ENCODE peak calls at places on chromosome 7, in eight cellular contexts. T is breast epithelium, E is adrenal gland, H is SW480, X is G401, N is uterus, B is HuH-7.5, G is T-helper 17 cell. D is an unnamed sample.
A peak's percentile ranks its signal among the peaks of the same experiment; 100 is the strongest.

GRCh38 chr7:39761435-39761834 is 138.1 kb downstream of the RALA start:
- DNase-seq in T (no peak), E (no peak), H (no peak), X (no peak), N (no peak), B (no peak), G (no peak), D (no peak)

GRCh38 chr7:7595451-7595850 is 28.8 kb downstream of the MIOS start:
- DNase-seq in T (no peak), E (no peak), H (peak; percentile 42), X (peak; percentile 33), N (no peak), B (peak; percentile 28), G (no peak), D (no peak)

GRCh38 chr7:99238558-99239341 is 30.8 kb upstream of the KPNA7 start:
- DNase-seq in T (no peak), E (no peak), H (no peak), X (no peak), N (no peak), B (no peak), G (no peak), D (no peak)

GRCh38 chr7:192035-192649 is at the start of gene FAM20C:
- DNase-seq in T (peak; percentile 74), E (peak; percentile 89), H (peak; percentile 69), X (peak; percentile 61), N (peak; percentile 84), B (peak; percentile 89), G (peak; percentile 29), D (peak; percentile 91)

GRCh38 chr7:122255454-122255853 is 49.1 kb downstream of the FEZF1 start:
- DNase-seq in T (no peak), E (no peak), H (no peak), X (no peak), N (no peak), B (no peak), G (no peak), D (no peak)

GRCh38 chr7:136911362-136911761 is 42.9 kb downstream of the CHRM2 start:
- DNase-seq in T (no peak), E (no peak), H (no peak), X (peak; percentile 7), N (no peak), B (no peak), G (no peak), D (no peak)

GRCh38 chr7:16078076-16078952 is 343.0 kb downstream of the CRPPA start:
- DNase-seq in T (no peak), E (no peak), H (peak; percentile 81), X (peak; percentile 79), N (no peak), B (peak; percentile 14), G (no peak), D (peak; percentile 77)

GRCh38 chr7:144256112-144256511 is 8.5 kb downstream of the OR2A7 start:
- DNase-seq in T (no peak), E (no peak), H (peak; percentile 15), X (no peak), N (no peak), B (peak; percentile 5), G (no peak), D (no peak)

GRCh38 chr7:130366561-130366960 is 13.7 kb upstream of the CPA1 start:
- DNase-seq in T (no peak), E (no peak), H (no peak), X (no peak), N (no peak), B (no peak), G (no peak), D (no peak)

GRCh38 chr7:101133621-101134398 is 6.9 kb downstream of the SERPINE1 start:
- DNase-seq in T (no peak), E (no peak), H (no peak), X (no peak), N (no peak), B (no peak), G (no peak), D (no peak)

GRCh38 chr7:82723411-82723810 is 279.8 kb upstream of the CACNA2D1 start:
- DNase-seq in T (no peak), E (no peak), H (peak; percentile 16), X (no peak), N (no peak), B (no peak), G (no peak), D (no peak)

GRCh38 chr7:132455306-132455705 is 121.0 kb downstream of the PLXNA4 start:
- DNase-seq in T (no peak), E (no peak), H (no peak), X (no peak), N (no peak), B (no peak), G (no peak), D (no peak)

GRCh38 chr7:101563198-101563901 is 65.7 kb downstream of the MYL10 start:
- DNase-seq in T (no peak), E (no peak), H (no peak), X (no peak), N (no peak), B (no peak), G (no peak), D (no peak)

GRCh38 chr7:108286290-108286904 is 156.2 kb upstream of the LAMB4 start:
- DNase-seq in T (no peak), E (no peak), H (no peak), X (no peak), N (no peak), B (no peak), G (no peak), D (no peak)

GRCh38 chr7:45625067-45625466 is 50.9 kb downstream of the ADCY1 start:
- DNase-seq in T (no peak), E (no peak), H (no peak), X (no peak), N (no peak), B (no peak), G (no peak), D (no peak)

GRCh38 chr7:2100278-2101205 is 132.2 kb downstream of the MAD1L1 start:
- DNase-seq in T (no peak), E (peak; percentile 66), H (no peak), X (peak; percentile 49), N (no peak), B (no peak), G (no peak), D (no peak)

GRCh38 chr7:85135931-85136330 is 50.9 kb downstream of the SEMA3D start:
- DNase-seq in T (no peak), E (no peak), H (no peak), X (no peak), N (no peak), B (no peak), G (no peak), D (no peak)

GRCh38 chr7:82810558-82811259 is 352.0 kb downstream of the PCLO start:
- DNase-seq in T (no peak), E (no peak), H (peak; percentile 79), X (peak; percentile 82), N (no peak), B (no peak), G (no peak), D (peak; percentile 74)

GRCh38 chr7:128902761-128903585 is 7.5 kb downstream of the KCP start:
- DNase-seq in T (peak; percentile 28), E (no peak), H (peak; percentile 37), X (no peak), N (no peak), B (no peak), G (peak; percentile 4), D (no peak)

GRCh38 chr7:44693641-44694313 is 54.9 kb upstream of the ZMIZ2 start:
- DNase-seq in T (no peak), E (no peak), H (no peak), X (no peak), N (no peak), B (no peak), G (no peak), D (no peak)

GRCh38 chr7:74138334-74138867 is 35.8 kb upstream of the EIF4H start:
- DNase-seq in T (no peak), E (no peak), H (no peak), X (no peak), N (no peak), B (no peak), G (no peak), D (no peak)

GRCh38 chr7:55570218-55570873 is 2.0 kb downstream of the VOPP1 start:
- DNase-seq in T (no peak), E (no peak), H (no peak), X (no peak), N (no peak), B (no peak), G (no peak), D (no peak)

GRCh38 chr7:31549621-31550020 is 35.7 kb downstream of the ITPRID1 start:
- DNase-seq in T (no peak), E (no peak), H (no peak), X (no peak), N (no peak), B (no peak), G (no peak), D (no peak)

GRCh38 chr7:31047747-31048146 is 4.4 kb upstream of the ADCYAP1R1 start:
- DNase-seq in T (no peak), E (no peak), H (no peak), X (no peak), N (no peak), B (no peak), G (no peak), D (no peak)

GRCh38 chr7:106070201-106070551 is 41.9 kb downstream of the SYPL1 start:
- DNase-seq in T (peak; percentile 79), E (peak; percentile 73), H (no peak), X (peak; percentile 81), N (no peak), B (no peak), G (no peak), D (no peak)

GRCh38 chr7:107726356-107727130 is 17.4 kb upstream of the CBLL1 start:
- DNase-seq in T (no peak), E (no peak), H (no peak), X (no peak), N (no peak), B (no peak), G (no peak), D (no peak)

GRCh38 chr7:9013940-9014339 is 580.5 kb downstream of the NXPH1 start:
- DNase-seq in T (no peak), E (no peak), H (no peak), X (no peak), N (no peak), B (no peak), G (no peak), D (no peak)

GRCh38 chr7:12757443-12757842 is 70.0 kb downstream of the ARL4A start:
- DNase-seq in T (no peak), E (no peak), H (no peak), X (no peak), N (no peak), B (no peak), G (no peak), D (no peak)

GRCh38 chr7:157609516-157609915 is 272.7 kb downstream of the DNAJB6 start:
- DNase-seq in T (no peak), E (no peak), H (no peak), X (peak; percentile 61), N (no peak), B (no peak), G (no peak), D (no peak)

GRCh38 chr7:38476764-38477163 is 154.4 kb downstream of the AMPH start:
- DNase-seq in T (no peak), E (no peak), H (no peak), X (peak; percentile 80), N (no peak), B (no peak), G (no peak), D (no peak)

GRCh38 chr7:105268511-105269392 is 120.0 kb downstream of the SRPK2 start:
- DNase-seq in T (no peak), E (no peak), H (peak; percentile 90), X (peak; percentile 90), N (no peak), B (peak; percentile 39), G (no peak), D (peak; percentile 81)

GRCh38 chr7:81743201-81743600 is 26.6 kb downstream of the HGF start:
- DNase-seq in T (no peak), E (no peak), H (peak; percentile 66), X (no peak), N (no peak), B (no peak), G (no peak), D (no peak)

D was measured in Ammon's horn.